ENCODE peak calls at places on chromosomes 5 and 9, in ten cellular contexts. I, H, Z, P, L, K, V, E, N and A are unnamed samples.

GRCh38 chr5:173231996-173232498 is 3.0 kb downstream of the NKX2-5 start:
- DNase-seq in I (no peak), H (no peak), Z (peak; percentile 38), P (no peak), L (peak; percentile 21), K (no peak), V (no peak), E (no peak), N (no peak), A (no peak)

GRCh38 chr5:530001-530400 is 5.8 kb upstream of the SLC9A3 start:
- DNase-seq in I (no peak), H (no peak), Z (no peak), P (no peak), L (no peak), K (no peak), V (no peak), E (no peak), N (no peak), A (no peak)

GRCh38 chr9:5947912-5948311 is 57.2 kb downstream of the MLANA start:
- DNase-seq in I (no peak), H (no peak), Z (peak; percentile 23), P (no peak), L (peak; percentile 50), K (no peak), V (no peak), E (no peak), N (no peak), A (no peak)

GRCh38 chr5:143024227-143024920 is 254.2 kb downstream of the ARHGAP26 start:
- DNase-seq in I (no peak), H (no peak), Z (no peak), P (no peak), L (no peak), K (no peak), V (no peak), E (no peak), N (no peak), A (no peak)

GRCh38 chr5:139967353-139967752 is 75.7 kb downstream of the NRG2 start:
- DNase-seq in I (no peak), H (no peak), Z (no peak), P (no peak), L (no peak), K (no peak), V (no peak), E (no peak), N (no peak), A (no peak)

GRCh38 chr9:1454211-1454979 is 404.2 kb downstream of the DMRT2 start:
- DNase-seq in I (no peak), H (no peak), Z (no peak), P (no peak), L (no peak), K (no peak), V (no peak), E (no peak), N (no peak), A (no peak)

GRCh38 chr9:2290382-2290781 is 275.2 kb downstream of the SMARCA2 start:
- DNase-seq in I (no peak), H (no peak), Z (no peak), P (no peak), L (no peak), K (no peak), V (no peak), E (no peak), N (no peak), A (no peak)

GRCh38 chr5:83470920-83471404 is 582 bp upstream of the VCAN start:
- DNase-seq in I (peak; percentile 28), H (no peak), Z (peak; percentile 60), P (no peak), L (peak; percentile 56), K (no peak), V (no peak), E (peak; percentile 3), N (no peak), A (no peak)

GRCh38 chr9:127105805-127106492 is 16.5 kb downstream of the ANGPTL2 start:
- DNase-seq in I (no peak), H (no peak), Z (no peak), P (no peak), L (no peak), K (no peak), V (no peak), E (no peak), N (no peak), A (no peak)

GRCh38 chr5:131218392-131218791 is 45.5 kb upstream of the CDC42SE2 start:
- DNase-seq in I (no peak), H (peak; percentile 28), Z (no peak), P (peak; percentile 61), L (no peak), K (no peak), V (no peak), E (peak; percentile 55), N (peak; percentile 56), A (no peak)

GRCh38 chr9:8234286-8234819 is 434.8 kb upstream of the DMAC1 start:
- DNase-seq in I (no peak), H (no peak), Z (peak; percentile 87), P (no peak), L (peak; percentile 64), K (no peak), V (no peak), E (no peak), N (no peak), A (no peak)

GRCh38 chr9:123390337-123391135 is 34.5 kb downstream of the CRB2 start:
- DNase-seq in I (no peak), H (no peak), Z (no peak), P (no peak), L (no peak), K (no peak), V (no peak), E (no peak), N (no peak), A (no peak)

GRCh38 chr5:67047180-67047579 is 149.4 kb downstream of the CD180 start:
- DNase-seq in I (peak; percentile 20), H (no peak), Z (peak; percentile 5), P (no peak), L (no peak), K (no peak), V (no peak), E (no peak), N (no peak), A (no peak)

GRCh38 chr5:29963956-29964355 is 1229.5 kb upstream of the CDH6 start:
- DNase-seq in I (no peak), H (no peak), Z (peak; percentile 33), P (no peak), L (peak; percentile 41), K (no peak), V (no peak), E (peak; percentile 38), N (no peak), A (no peak)

GRCh38 chr5:89480406-89481007 is 597.5 kb upstream of the MEF2C start:
- DNase-seq in I (no peak), H (peak; percentile 34), Z (no peak), P (no peak), L (no peak), K (no peak), V (no peak), E (peak; percentile 73), N (peak; percentile 13), A (no peak)

GRCh38 chr5:55226027-55226933 is 835 bp downstream of the MCIDAS start:
- DNase-seq in I (no peak), H (peak; percentile 37), Z (peak; percentile 91), P (no peak), L (peak; percentile 91), K (no peak), V (peak; percentile 52), E (peak; percentile 62), N (no peak), A (peak; percentile 48)
- H3K27ac ChIP-seq in I (no peak overlapping the region), H (no peak overlapping the region), Z (no peak overlapping the region), P (no peak overlapping the region), L (no peak overlapping the region), K (no peak overlapping the region), V (no peak overlapping the region), E (no peak overlapping the region), N (no peak overlapping the region), A (no peak overlapping the region)

GRCh38 chr5:169398515-169398914 is 97.6 kb upstream of the SLIT3 start:
- DNase-seq in I (no peak), H (no peak), Z (no peak), P (no peak), L (no peak), K (no peak), V (no peak), E (no peak), N (no peak), A (no peak)

GRCh38 chr5:169408166-169408565 is 107.2 kb upstream of the SLIT3 start:
- DNase-seq in I (no peak), H (no peak), Z (no peak), P (no peak), L (no peak), K (no peak), V (no peak), E (no peak), N (no peak), A (no peak)

GRCh38 chr5:169408735-169409134 is 107.8 kb upstream of the SLIT3 start:
- DNase-seq in I (no peak), H (peak; percentile 39), Z (no peak), P (no peak), L (no peak), K (no peak), V (no peak), E (no peak), N (no peak), A (no peak)

DNA sequence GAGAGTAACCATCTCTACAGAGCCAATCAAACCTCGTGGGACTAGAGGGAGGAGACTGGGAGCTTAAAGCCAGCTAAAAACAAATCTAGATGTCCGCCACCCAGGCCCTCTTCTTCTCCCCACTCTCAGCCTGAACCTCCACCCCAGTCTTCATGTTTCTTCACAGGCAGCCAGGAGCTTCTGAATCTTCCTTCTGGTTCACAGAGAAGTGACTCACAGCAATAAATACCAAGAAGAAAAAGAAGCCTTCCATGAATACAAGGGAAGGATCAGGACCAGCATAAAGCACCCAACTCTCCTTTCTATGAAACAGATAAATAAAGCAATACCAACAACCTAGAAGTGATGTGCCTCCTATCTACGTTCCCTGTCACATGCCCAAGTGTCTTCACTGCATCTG is 103.3 kb upstream of the SLIT3 start:
- DNase-seq in I (no peak), H (no peak), Z (no peak), P (no peak), L (no peak), K (no peak), V (no peak), E (no peak), N (no peak), A (no peak)
- TF ChIP-seq CTCF in I (no peak), H (no peak), Z (no peak), P (no peak), L (no peak), K (no peak), V (no peak), E (no peak), N (no peak), A (no peak)

GRCh38 chr9:130782883-130783537 is 52.0 kb upstream of the ABL1 start:
- DNase-seq in I (no peak), H (no peak), Z (no peak), P (no peak), L (no peak), K (no peak), V (no peak), E (no peak), N (no peak), A (no peak)
- H3K27ac ChIP-seq in I (peak overlapping the region; percentile 86), H (no peak overlapping the region), Z (no peak overlapping the region), P (peak overlapping the region; percentile 98), L (no peak overlapping the region), K (peak overlapping the region; percentile 90), V (no peak overlapping the region), E (no peak overlapping the region), N (no peak overlapping the region), A (no peak overlapping the region)

GRCh38 chr5:23994581-23995370 is 487.4 kb downstream of the PRDM9 start:
- DNase-seq in I (no peak), H (no peak), Z (no peak), P (no peak), L (peak; percentile 27), K (no peak), V (no peak), E (peak; percentile 53), N (no peak), A (no peak)
- TF ChIP-seq CTCF in I (no peak), H (no peak), Z (peak; percentile 52), P (no peak), L (peak; percentile 52), K (no peak), V (peak; percentile 16), E (peak; percentile 71), N (peak; percentile 31), A (no peak)